ENCODE peak calls at places on chromosomes 1 and 21, in five cellular contexts. One of them, this sample, is unnamed.

GRCh38 chr1:78146137-78146822 is 100.5 kb downstream of the GIPC2 start:
- DNase-seq in esophagus squamous epithelium: no peak
- DNase-seq in SJSA1: no peak
- DNase-seq in HAP-1: no peak
- DNase-seq in colonic mucosa: no peak
- DNase-seq in this sample: no peak

GRCh38 chr1:26477446-26478152 is 5.4 kb downstream of the HMGN2 start:
- DNase-seq in SJSA1: no peak
- DNase-seq in colonic mucosa: no peak
- DNase-seq in esophagus squamous epithelium: no peak
- DNase-seq in HAP-1: no peak
- DNase-seq in this sample: no peak

GRCh38 chr1:9410737-9411297 is 118.1 kb downstream of the SPSB1 start:
- DNase-seq in HAP-1: peak; percentile 5
- DNase-seq in SJSA1: peak; percentile 46
- DNase-seq in colonic mucosa: no peak
- DNase-seq in esophagus squamous epithelium: no peak
- DNase-seq in this sample: no peak

GRCh38 chr1:18955442-18956188 is 861 bp downstream of the IFFO2 start:
- DNase-seq in esophagus squamous epithelium: no peak
- DNase-seq in colonic mucosa: peak; percentile 60
- DNase-seq in HAP-1: no peak
- DNase-seq in SJSA1: no peak
- DNase-seq in this sample: peak; percentile 91

GRCh38 chr1:208682664-208683013 is 438.5 kb upstream of the PLXNA2 start:
- DNase-seq in SJSA1: no peak
- DNase-seq in colonic mucosa: peak; percentile 32
- DNase-seq in esophagus squamous epithelium: no peak
- DNase-seq in HAP-1: no peak
- DNase-seq in this sample: no peak

GRCh38 chr1:91596474-91596873 is 95.8 kb downstream of the CDC7 start:
- DNase-seq in SJSA1: no peak
- DNase-seq in esophagus squamous epithelium: no peak
- DNase-seq in HAP-1: no peak
- DNase-seq in colonic mucosa: no peak
- DNase-seq in this sample: no peak

GRCh38 chr1:2377751-2378440 is 13.5 kb downstream of the MORN1 start:
- DNase-seq in SJSA1: no peak
- DNase-seq in esophagus squamous epithelium: no peak
- DNase-seq in HAP-1: no peak
- DNase-seq in colonic mucosa: no peak
- DNase-seq in this sample: no peak

GRCh38 chr1:41109316-41110263 is 88.1 kb upstream of the SLFNL1 start:
- DNase-seq in colonic mucosa: peak; percentile 30
- DNase-seq in esophagus squamous epithelium: no peak
- DNase-seq in SJSA1: peak; percentile 47
- DNase-seq in HAP-1: no peak
- DNase-seq in this sample: no peak

GRCh38 chr1:230127105-230128054 is 60.3 kb downstream of the GALNT2 start:
- DNase-seq in HAP-1: no peak
- DNase-seq in esophagus squamous epithelium: no peak
- DNase-seq in SJSA1: no peak
- DNase-seq in colonic mucosa: no peak
- DNase-seq in this sample: peak; percentile 64

GRCh38 chr1:44251989-44252625 is 38.8 kb downstream of the DMAP1 start:
- DNase-seq in esophagus squamous epithelium: no peak
- DNase-seq in colonic mucosa: no peak
- DNase-seq in HAP-1: no peak
- DNase-seq in SJSA1: no peak
- DNase-seq in this sample: no peak

GRCh38 chr1:44250113-44250781 is 37.0 kb downstream of the DMAP1 start:
- DNase-seq in esophagus squamous epithelium: no peak
- DNase-seq in HAP-1: no peak
- DNase-seq in colonic mucosa: no peak
- DNase-seq in SJSA1: no peak
- DNase-seq in this sample: no peak

GRCh38 chr1:44256762-44257554 is 43.7 kb downstream of the DMAP1 start:
- DNase-seq in colonic mucosa: no peak
- DNase-seq in SJSA1: no peak
- DNase-seq in esophagus squamous epithelium: no peak
- DNase-seq in HAP-1: no peak
- DNase-seq in this sample: peak; percentile 54

GRCh38 chr1:44251486-44251885 is 38.2 kb downstream of the DMAP1 start:
- DNase-seq in colonic mucosa: peak; percentile 65
- DNase-seq in HAP-1: no peak
- DNase-seq in SJSA1: no peak
- DNase-seq in esophagus squamous epithelium: no peak
- DNase-seq in this sample: no peak

DNA sequence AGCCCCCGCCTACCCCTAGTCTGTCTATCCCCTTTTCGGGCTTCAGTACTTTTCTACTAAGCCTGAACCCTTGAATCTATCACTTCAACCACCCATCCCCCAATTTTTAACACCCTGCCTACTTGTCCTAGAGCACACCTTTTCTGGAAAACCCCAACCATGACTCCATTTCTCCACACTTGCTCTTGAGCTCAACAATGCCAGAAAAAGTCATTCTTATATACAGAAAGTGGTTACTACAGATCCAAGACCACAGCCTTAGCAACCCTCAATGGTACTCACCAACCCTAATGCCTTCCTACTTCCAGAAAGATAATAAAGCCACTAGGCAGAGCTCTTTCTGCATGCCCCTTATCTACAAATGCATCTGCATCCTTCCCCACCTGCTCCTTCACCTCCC is 41.1 kb downstream of the DMAP1 start:
- DNase-seq in SJSA1: no peak
- DNase-seq in esophagus squamous epithelium: no peak
- DNase-seq in HAP-1: no peak
- DNase-seq in colonic mucosa: no peak
- DNase-seq in this sample: no peak
- H3K4me3 ChIP-seq in SJSA1: no peak overlapping the region
- H3K4me3 ChIP-seq in esophagus squamous epithelium: no peak overlapping the region
- H3K4me3 ChIP-seq in HAP-1: no peak overlapping the region
- H3K4me3 ChIP-seq in colonic mucosa: no peak overlapping the region
- H3K4me3 ChIP-seq in this sample: no peak overlapping the region

GRCh38 chr1:148435406-148435805 is 47.7 kb downstream of the PPIAL4G start:
- DNase-seq in colonic mucosa: no peak
- DNase-seq in SJSA1: no peak
- DNase-seq in HAP-1: no peak
- DNase-seq in esophagus squamous epithelium: no peak
- DNase-seq in this sample: no peak

DNA sequence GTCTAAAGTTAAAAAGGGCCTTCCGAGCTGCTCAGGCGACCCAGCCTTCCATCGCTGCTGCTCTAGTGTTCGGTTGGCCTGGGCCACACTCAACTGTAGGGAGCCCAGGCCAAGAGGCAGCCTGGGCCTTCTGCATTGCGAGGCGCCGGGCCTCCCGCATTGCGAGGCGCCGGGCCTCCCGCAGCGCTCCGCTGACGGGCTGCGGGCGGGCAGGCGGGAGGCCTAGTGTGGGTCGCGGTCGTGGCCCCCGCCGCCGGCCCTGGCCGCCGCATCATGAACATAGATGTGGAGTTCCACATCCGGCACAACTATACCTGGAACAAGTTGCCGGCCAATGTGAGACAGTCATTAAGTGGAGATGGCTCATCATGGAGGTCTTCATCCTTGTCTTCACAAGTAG is 48.3 kb downstream of the PPIAL4G start:
- DNase-seq in SJSA1: no peak
- DNase-seq in esophagus squamous epithelium: no peak
- DNase-seq in HAP-1: no peak
- DNase-seq in colonic mucosa: no peak
- DNase-seq in this sample: peak; percentile 4
- H3K27me3 ChIP-seq in SJSA1: no peaks in the 10 kb centered on the region
- H3K27me3 ChIP-seq in esophagus squamous epithelium: no peaks in the 10 kb centered on the region
- H3K27me3 ChIP-seq in HAP-1: no peaks in the 10 kb centered on the region
- H3K27me3 ChIP-seq in colonic mucosa: no peaks in the 10 kb centered on the region
- H3K27me3 ChIP-seq in this sample: no peaks in the 10 kb centered on the region

DNA sequence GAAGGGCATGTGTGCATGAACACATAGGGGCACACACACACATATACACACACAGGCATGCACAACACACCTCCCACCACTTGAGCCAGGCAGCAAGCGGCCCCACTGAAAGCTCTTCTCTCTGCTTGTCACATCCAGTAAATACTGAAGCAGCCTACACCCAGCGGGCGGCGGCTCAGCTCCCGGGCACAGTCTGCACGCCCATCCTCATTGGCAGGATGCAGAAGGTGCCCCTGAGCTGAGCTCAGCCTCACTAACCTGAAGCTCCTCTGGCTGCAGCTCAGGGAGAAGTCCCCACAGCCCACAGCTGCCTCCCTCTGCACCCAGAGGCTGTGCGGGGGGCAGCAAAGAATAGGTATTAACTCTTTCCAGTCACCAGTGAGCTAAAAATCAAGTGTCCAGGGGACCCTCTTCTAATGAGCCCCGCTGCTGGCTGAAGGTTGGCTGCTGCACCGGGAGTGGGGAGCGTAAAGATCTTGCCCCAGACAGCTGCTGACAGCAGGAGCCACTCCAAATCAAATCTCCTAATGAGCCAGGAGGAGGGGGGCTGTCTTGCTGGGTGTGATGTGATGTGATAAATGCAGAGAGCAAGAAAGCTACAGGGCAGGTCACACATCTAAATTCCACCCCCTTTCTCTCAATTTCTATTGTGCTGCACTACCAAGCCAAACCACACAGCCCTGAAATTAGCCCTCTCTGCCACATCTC is 12.5 kb downstream of the RGS8 start:
- DNase-seq in colonic mucosa: no peak
- DNase-seq in HAP-1: no peak
- DNase-seq in SJSA1: no peak
- DNase-seq in esophagus squamous epithelium: no peak
- DNase-seq in this sample: no peak
- H3K4me3 ChIP-seq in colonic mucosa: no peak overlapping the region
- H3K4me3 ChIP-seq in HAP-1: no peak overlapping the region
- H3K4me3 ChIP-seq in SJSA1: no peak overlapping the region
- H3K4me3 ChIP-seq in esophagus squamous epithelium: no peak overlapping the region
- H3K4me3 ChIP-seq in this sample: peak overlapping the region; percentile 13

DNA sequence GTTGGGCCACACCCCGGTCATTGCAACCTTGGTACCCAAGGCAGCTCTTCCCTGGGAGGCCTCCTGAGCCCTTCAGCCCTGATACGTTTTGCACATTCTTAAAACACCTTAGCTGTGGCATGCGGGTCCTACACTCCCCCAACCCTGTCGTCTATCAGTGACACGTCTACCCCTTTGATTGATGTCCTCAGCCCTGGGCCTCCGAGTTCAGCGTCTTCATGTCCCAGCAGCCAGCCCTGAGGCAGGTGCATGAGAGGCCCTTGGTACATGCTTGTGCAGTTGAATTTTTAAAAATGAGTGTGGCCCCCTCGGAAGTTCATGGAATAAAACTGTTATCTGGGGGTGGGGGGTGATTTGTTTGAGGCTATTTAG is 38.9 kb upstream of the ADARB1 start:
- DNase-seq in esophagus squamous epithelium: no peak
- DNase-seq in SJSA1: no peak
- DNase-seq in colonic mucosa: no peak
- DNase-seq in HAP-1: no peak
- DNase-seq in this sample: no peak
- H3K27me3 ChIP-seq in esophagus squamous epithelium: peaks cover 28% of the 10 kb centered on the region
- H3K27me3 ChIP-seq in SJSA1: no peaks in the 10 kb centered on the region
- H3K27me3 ChIP-seq in colonic mucosa: peaks cover 6% of the 10 kb centered on the region
- H3K27me3 ChIP-seq in HAP-1: no peaks in the 10 kb centered on the region
- H3K27me3 ChIP-seq in this sample: no peaks in the 10 kb centered on the region

GRCh38 chr1:155938220-155938627 is 3.2 kb upstream of the RXFP4 start:
- DNase-seq in esophagus squamous epithelium: no peak
- DNase-seq in SJSA1: no peak
- DNase-seq in colonic mucosa: peak; percentile 60
- DNase-seq in HAP-1: peak; percentile 74
- DNase-seq in this sample: peak; percentile 85

GRCh38 chr1:155941845-155942507 is 538 bp downstream of the RXFP4 start:
- DNase-seq in colonic mucosa: no peak
- DNase-seq in HAP-1: no peak
- DNase-seq in SJSA1: no peak
- DNase-seq in esophagus squamous epithelium: no peak
- DNase-seq in this sample: no peak

GRCh38 chr1:155940993-155941844 is at the start of gene RXFP4:
- DNase-seq in SJSA1: no peak
- DNase-seq in colonic mucosa: peak; percentile 90
- DNase-seq in HAP-1: no peak
- DNase-seq in esophagus squamous epithelium: no peak
- DNase-seq in this sample: peak; percentile 52

GRCh38 chr1:155942578-155943141 is 1.2 kb downstream of the RXFP4 start:
- DNase-seq in HAP-1: no peak
- DNase-seq in SJSA1: no peak
- DNase-seq in esophagus squamous epithelium: no peak
- DNase-seq in colonic mucosa: peak; percentile 87
- DNase-seq in this sample: peak; percentile 36

GRCh38 chr1:155940531-155940992 is 876 bp upstream of the RXFP4 start:
- DNase-seq in colonic mucosa: peak; percentile 79
- DNase-seq in SJSA1: no peak
- DNase-seq in esophagus squamous epithelium: no peak
- DNase-seq in HAP-1: no peak
- DNase-seq in this sample: no peak
- H3K4me3 ChIP-seq in colonic mucosa: no peak overlapping the region
- H3K4me3 ChIP-seq in SJSA1: no peak overlapping the region
- H3K4me3 ChIP-seq in esophagus squamous epithelium: no peak overlapping the region
- H3K4me3 ChIP-seq in HAP-1: no peak overlapping the region
- H3K4me3 ChIP-seq in this sample: no peak overlapping the region

This sample was measured in H7.